ENCODE peak calls at places on chromosomes 5 and 9, in four cellular contexts. Q is astrocyte, Z is left ventricle myocardium inferior, T is heart right ventricle. X is an unnamed sample.

GRCh38 chr9:107367727-107368502 is 84.8 kb downstream of the RAD23B start:
- DNase-seq in Z (no peak), T (no peak), Q (no peak), X (no peak)

GRCh38 chr9:90100014-90100413 is 495.2 kb downstream of the GADD45G start:
- DNase-seq in Q (peak; percentile 12), T (no peak), Z (no peak), X (no peak)

GRCh38 chr9:134339183-134339806 is 13.0 kb downstream of the RXRA start:
- DNase-seq in T (no peak), Q (peak; percentile 51), Z (no peak), X (peak; percentile 36)

GRCh38 chr5:128213340-128213739 is 129.8 kb downstream of the SLC12A2 start:
- DNase-seq in T (peak; percentile 59), Z (no peak), Q (peak; percentile 43), X (peak; percentile 50)

GRCh38 chr5:171462928-171463843 is 43.7 kb downstream of the FGF18 start:
- DNase-seq in Q (no peak), Z (no peak), T (no peak), X (no peak)

GRCh38 chr9:80078826-80079225 is 507.1 kb downstream of the TLE4 start:
- DNase-seq in T (no peak), Q (no peak), Z (no peak), X (no peak)

GRCh38 chr5:45491368-45491767 is 204.8 kb downstream of the HCN1 start:
- DNase-seq in Z (no peak), T (no peak), Q (no peak), X (no peak)

GRCh38 chr5:91556-92263 is at the start of gene PLEKHG4B:
- DNase-seq in T (no peak), Z (no peak), Q (peak; percentile 14), X (no peak)

GRCh38 chr5:171714286-171714685 is 71.3 kb upstream of the SMIM23 start:
- DNase-seq in Q (no peak), T (peak; percentile 2), Z (no peak), X (no peak)

GRCh38 chr5:38115318-38115827 is 143.0 kb upstream of the EGFLAM start:
- DNase-seq in Z (no peak), T (no peak), Q (no peak), X (no peak)

GRCh38 chr5:74415695-74416102 is 224.8 kb downstream of the ENC1 start:
- DNase-seq in T (no peak), Q (no peak), Z (no peak), X (no peak)

GRCh38 chr5:36637101-36637500 is 30.7 kb downstream of the SLC1A3 start:
- DNase-seq in T (no peak), Z (no peak), Q (no peak), X (no peak)

GRCh38 chr9:113556877-113557593 is 93.5 kb downstream of the RGS3 start:
- DNase-seq in Q (peak; percentile 44), Z (no peak), T (no peak), X (no peak)

GRCh38 chr9:134179918-134180785 is 15.8 kb upstream of the RNU6ATAC start:
- DNase-seq in T (no peak), Z (no peak), Q (no peak), X (no peak)

GRCh38 chr9:77879344-77880089 is 152.1 kb downstream of the GNAQ start:
- DNase-seq in Z (no peak), T (no peak), Q (peak; percentile 77), X (peak; percentile 43)

GRCh38 chr5:135898651-135899050 is 3.0 kb upstream of the IL9 start:
- DNase-seq in Q (no peak), T (no peak), Z (no peak), X (no peak)

GRCh38 chr5:54895816-54896341 is 89.5 kb downstream of the ESM1 start:
- DNase-seq in Z (no peak), T (peak; percentile 29), Q (peak; percentile 51), X (peak; percentile 50)

GRCh38 chr9:16012621-16013020 is 459.8 kb downstream of the CCDC171 start:
- DNase-seq in Z (no peak), T (no peak), Q (peak; percentile 78), X (no peak)

GRCh38 chr9:100379862-100380261 is 27.1 kb upstream of the TEX10 start:
- DNase-seq in Z (no peak), T (no peak), Q (peak; percentile 91), X (no peak)

GRCh38 chr5:170178814-170179213 is 54.0 kb upstream of the C5orf58 start:
- DNase-seq in Z (no peak), T (no peak), Q (no peak), X (no peak)

GRCh38 chr5:41193462-41194166 is 19.7 kb downstream of the C6 start:
- DNase-seq in T (peak; percentile 97), Q (peak; percentile 88), Z (peak; percentile 99), X (peak; percentile 99)

GRCh38 chr9:16336833-16337232 is 533.6 kb downstream of the BNC2 start:
- DNase-seq in Z (no peak), T (no peak), Q (no peak), X (no peak)

GRCh38 chr5:37190592-37190991 is 58.6 kb downstream of the CPLANE1 start:
- DNase-seq in Z (no peak), Q (no peak), T (no peak), X (no peak)

GRCh38 chr5:1155191-1156032 is 43.5 kb upstream of the SLC12A7 start:
- DNase-seq in Z (no peak), Q (no peak), T (no peak), X (no peak)

GRCh38 chr9:137168575-137168906 is 1.3 kb downstream of the LRRC26 start:
- DNase-seq in Z (no peak), Q (no peak), T (no peak), X (no peak)

GRCh38 chr9:76729980-76730737 is 34.1 kb upstream of the PCA3 start:
- DNase-seq in Q (no peak), T (no peak), Z (no peak), X (no peak)

GRCh38 chr5:135429326-135429725 is 17.8 kb downstream of the DCANP1 start:
- DNase-seq in T (peak; percentile 76), Z (peak; percentile 72), Q (peak; percentile 33), X (no peak)

DNA sequence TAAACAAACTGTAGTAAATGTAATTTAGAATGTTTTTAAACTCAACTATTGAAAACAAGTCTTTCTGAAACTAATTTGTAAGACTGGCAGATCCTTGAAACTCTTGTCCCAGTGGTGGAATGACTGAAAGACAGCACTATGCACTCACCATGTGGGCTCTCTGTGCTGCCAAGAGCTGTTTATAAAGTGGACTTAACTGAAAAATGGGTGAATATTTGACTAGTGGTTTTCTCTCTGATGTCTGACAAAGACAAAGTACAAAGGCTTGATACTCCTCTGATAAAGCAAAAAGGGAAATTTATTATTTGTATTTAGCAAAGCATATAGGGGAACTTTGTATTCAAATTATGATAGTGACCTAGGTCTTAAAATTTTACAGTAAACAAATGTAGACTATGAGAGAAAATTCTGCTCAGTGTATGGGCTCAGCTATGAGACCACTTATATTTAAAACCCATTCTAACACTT is 635.4 kb downstream of the NR2F1-AS1 start:
- DNase-seq in Z (no peak), T (no peak), Q (peak; percentile 83), X (no peak)
- H3K27ac ChIP-seq in Z (peak overlapping the region; percentile 35), T (no peak overlapping the region), Q (no peak overlapping the region), X (no peak overlapping the region)

GRCh38 chr5:3030511-3031165 is 279.2 kb upstream of the IRX2 start:
- DNase-seq in Z (no peak), Q (no peak), T (no peak), X (no peak)
- H3K9me3 ChIP-seq in Z (no peaks in the 10 kb centered on the region), Q (peaks cover 15% of the 10 kb centered on the region), T (no peaks in the 10 kb centered on the region), X (no peaks in the 10 kb centered on the region)

DNA sequence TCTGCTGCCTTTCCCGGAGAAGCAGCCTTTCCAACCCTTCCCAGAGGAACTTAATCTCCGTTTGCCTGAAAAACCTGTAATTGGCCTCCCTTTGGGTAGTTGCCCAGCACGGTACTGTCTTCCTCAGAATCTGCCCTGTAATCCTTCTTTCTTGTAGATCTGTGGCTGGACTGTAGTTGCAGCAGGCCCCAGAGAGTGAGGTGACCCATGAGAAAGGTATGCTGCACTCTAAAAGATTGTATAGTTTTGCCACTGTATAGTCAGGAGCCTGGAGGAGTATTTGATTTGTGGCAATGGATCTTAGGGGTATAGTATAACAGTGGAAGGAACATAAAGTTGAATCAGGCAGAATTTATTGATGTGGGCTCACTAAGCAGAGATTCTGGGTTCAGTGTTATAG is 11.8 kb downstream of the SPIN1 start:
- DNase-seq in Z (no peak), Q (peak; percentile 89), T (no peak), X (no peak)
- H3K27ac ChIP-seq in Z (no peak overlapping the region), Q (peak overlapping the region; percentile 66), T (no peak overlapping the region), X (no peak overlapping the region)

GRCh38 chr5:180848265-180848664 is 12.8 kb downstream of the ZFP62 start:
- DNase-seq in T (no peak), Q (no peak), Z (no peak), X (no peak)
- H3K9me3 ChIP-seq in T (peaks cover 19% of the 10 kb centered on the region), Q (peaks cover 48% of the 10 kb centered on the region), Z (peaks cover 11% of the 10 kb centered on the region), X (peaks cover 32% of the 10 kb centered on the region)

GRCh38 chr9:27341545-27342294 is 44.8 kb upstream of the EQTN start:
- DNase-seq in T (no peak), Q (no peak), Z (no peak), X (no peak)
- H3K27ac ChIP-seq in T (no peak overlapping the region), Q (no peak overlapping the region), Z (no peak overlapping the region), X (peak overlapping the region; percentile 32)

DNA sequence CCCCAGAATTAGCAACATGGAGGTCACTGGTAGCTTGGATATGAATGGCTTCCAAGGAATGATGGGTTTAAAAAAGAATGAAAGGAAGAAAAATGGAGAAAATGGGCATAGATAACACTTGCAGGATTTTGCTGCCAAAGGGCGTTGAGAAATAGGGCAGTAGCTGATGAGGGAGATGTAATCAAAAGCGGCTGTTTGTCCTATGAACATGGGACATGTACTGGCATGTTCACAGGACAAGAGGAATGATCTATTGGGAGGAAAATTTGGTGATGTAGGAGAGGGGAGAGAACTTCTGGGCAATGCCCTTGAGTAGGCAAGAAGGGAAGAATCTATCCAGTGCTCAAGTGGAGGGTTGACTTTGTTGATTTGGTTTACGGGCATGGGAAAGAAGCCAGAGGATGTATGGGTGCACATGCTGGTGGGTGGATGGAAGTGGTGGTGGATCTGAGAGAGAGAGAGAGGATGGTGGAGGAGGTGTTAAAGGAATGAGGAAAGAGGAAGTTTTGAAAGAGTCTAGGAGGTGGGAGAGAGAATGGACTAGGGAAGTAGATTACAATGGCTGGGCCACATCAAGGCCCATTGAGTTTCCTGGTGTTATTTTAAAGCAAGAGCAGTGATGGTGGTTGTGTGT is 115.1 kb upstream of the MVB12B start:
- DNase-seq in T (no peak), Z (no peak), Q (no peak), X (no peak)
- H3K9me3 ChIP-seq in T (peaks cover 25% of the 10 kb centered on the region), Z (peaks cover 32% of the 10 kb centered on the region), Q (peaks cover 10% of the 10 kb centered on the region), X (peaks cover 19% of the 10 kb centered on the region)

X was measured in stomach.